ENCODE peak calls at places on chromosomes 1 and 21, in six cellular contexts. One of them, this sample, is unnamed.

GRCh38 chr1:221098462-221099406 is 219.5 kb downstream of the HLX start:
- DNase-seq in gastrocnemius medialis: no peak
- DNase-seq in AG04450: no peak
- DNase-seq in thyroid gland: peak
- DNase-seq in fibroblast of villous mesenchyme: no peak
- DNase-seq in breast epithelium: no peak
- DNase-seq in this sample: no peak

GRCh38 chr1:119948342-119949214 is 52.3 kb upstream of the ADAM30 start:
- DNase-seq in gastrocnemius medialis: peak
- DNase-seq in AG04450: peak
- DNase-seq in thyroid gland: peak
- DNase-seq in fibroblast of villous mesenchyme: peak
- DNase-seq in breast epithelium: peak
- DNase-seq in this sample: peak

GRCh38 chr21:38831526-38832467 is 26.1 kb downstream of the ETS2 start:
- DNase-seq in gastrocnemius medialis: peak
- DNase-seq in AG04450: peak
- DNase-seq in thyroid gland: peak
- DNase-seq in fibroblast of villous mesenchyme: peak
- DNase-seq in breast epithelium: peak
- DNase-seq in this sample: peak

GRCh38 chr1:32393832-32394140 is 455 bp downstream of the BSDC1 start:
- DNase-seq in gastrocnemius medialis: peak
- DNase-seq in AG04450: no peak
- DNase-seq in thyroid gland: peak
- DNase-seq in fibroblast of villous mesenchyme: no peak
- DNase-seq in breast epithelium: peak
- DNase-seq in this sample: peak

GRCh38 chr1:209589863-209590262 is 6.3 kb downstream of the CAMK1G start:
- DNase-seq in gastrocnemius medialis: no peak
- DNase-seq in AG04450: no peak
- DNase-seq in thyroid gland: no peak
- DNase-seq in fibroblast of villous mesenchyme: no peak
- DNase-seq in breast epithelium: no peak
- DNase-seq in this sample: no peak

GRCh38 chr1:119859647-119860046 is 36.7 kb downstream of the ADAM30 start:
- DNase-seq in gastrocnemius medialis: no peak
- DNase-seq in AG04450: peak
- DNase-seq in thyroid gland: no peak
- DNase-seq in fibroblast of villous mesenchyme: peak
- DNase-seq in breast epithelium: no peak
- DNase-seq in this sample: peak

GRCh38 chr21:41754481-41754891 is 12.4 kb downstream of the RIPK4 start:
- DNase-seq in gastrocnemius medialis: no peak
- DNase-seq in AG04450: no peak
- DNase-seq in thyroid gland: no peak
- DNase-seq in fibroblast of villous mesenchyme: no peak
- DNase-seq in breast epithelium: no peak
- DNase-seq in this sample: no peak

GRCh38 chr1:31663622-31664452 is 19.2 kb upstream of the PEF1 start:
- DNase-seq in gastrocnemius medialis: no peak
- DNase-seq in AG04450: no peak
- DNase-seq in thyroid gland: peak
- DNase-seq in fibroblast of villous mesenchyme: peak
- DNase-seq in breast epithelium: peak
- DNase-seq in this sample: peak

GRCh38 chr1:209154916-209155315 is 428.6 kb upstream of the CAMK1G start:
- DNase-seq in gastrocnemius medialis: no peak
- DNase-seq in AG04450: no peak
- DNase-seq in thyroid gland: no peak
- DNase-seq in fibroblast of villous mesenchyme: no peak
- DNase-seq in breast epithelium: no peak
- DNase-seq in this sample: no peak

GRCh38 chr1:23216771-23217420 is 406 bp downstream of the HTR1D start:
- DNase-seq in gastrocnemius medialis: no peak
- DNase-seq in AG04450: no peak
- DNase-seq in thyroid gland: peak
- DNase-seq in fibroblast of villous mesenchyme: no peak
- DNase-seq in breast epithelium: no peak
- DNase-seq in this sample: no peak

GRCh38 chr1:115436596-115436995 is 98.5 kb upstream of the NGF start:
- DNase-seq in gastrocnemius medialis: no peak
- DNase-seq in AG04450: no peak
- DNase-seq in thyroid gland: no peak
- DNase-seq in fibroblast of villous mesenchyme: no peak
- DNase-seq in breast epithelium: no peak
- DNase-seq in this sample: no peak

GRCh38 chr1:66354311-66354922 is 179.5 kb upstream of the SGIP1 start:
- DNase-seq in gastrocnemius medialis: no peak
- DNase-seq in AG04450: no peak
- DNase-seq in thyroid gland: no peak
- DNase-seq in fibroblast of villous mesenchyme: peak
- DNase-seq in breast epithelium: no peak
- DNase-seq in this sample: peak
- TF ChIP-seq CTCF in gastrocnemius medialis: no peak
- TF ChIP-seq CTCF in AG04450: no peak
- TF ChIP-seq CTCF in thyroid gland: no peak
- TF ChIP-seq CTCF in fibroblast of villous mesenchyme: no peak
- TF ChIP-seq CTCF in breast epithelium: no peak
- TF ChIP-seq CTCF in this sample: peak

GRCh38 chr1:106676021-106676420 is 380.5 kb upstream of the PRMT6 start:
- DNase-seq in gastrocnemius medialis: no peak
- DNase-seq in AG04450: no peak
- DNase-seq in thyroid gland: no peak
- DNase-seq in fibroblast of villous mesenchyme: peak
- DNase-seq in breast epithelium: no peak
- DNase-seq in this sample: peak

GRCh38 chr1:106680922-106681321 is 375.6 kb upstream of the PRMT6 start:
- DNase-seq in gastrocnemius medialis: no peak
- DNase-seq in AG04450: no peak
- DNase-seq in thyroid gland: no peak
- DNase-seq in fibroblast of villous mesenchyme: no peak
- DNase-seq in breast epithelium: no peak
- DNase-seq in this sample: no peak

GRCh38 chr1:106677721-106678120 is 378.8 kb upstream of the PRMT6 start:
- DNase-seq in gastrocnemius medialis: no peak
- DNase-seq in AG04450: no peak
- DNase-seq in thyroid gland: no peak
- DNase-seq in fibroblast of villous mesenchyme: no peak
- DNase-seq in breast epithelium: no peak
- DNase-seq in this sample: no peak

GRCh38 chr1:106677181-106677580 is 379.3 kb upstream of the PRMT6 start:
- DNase-seq in gastrocnemius medialis: no peak
- DNase-seq in AG04450: no peak
- DNase-seq in thyroid gland: no peak
- DNase-seq in fibroblast of villous mesenchyme: no peak
- DNase-seq in breast epithelium: no peak
- DNase-seq in this sample: no peak

DNA sequence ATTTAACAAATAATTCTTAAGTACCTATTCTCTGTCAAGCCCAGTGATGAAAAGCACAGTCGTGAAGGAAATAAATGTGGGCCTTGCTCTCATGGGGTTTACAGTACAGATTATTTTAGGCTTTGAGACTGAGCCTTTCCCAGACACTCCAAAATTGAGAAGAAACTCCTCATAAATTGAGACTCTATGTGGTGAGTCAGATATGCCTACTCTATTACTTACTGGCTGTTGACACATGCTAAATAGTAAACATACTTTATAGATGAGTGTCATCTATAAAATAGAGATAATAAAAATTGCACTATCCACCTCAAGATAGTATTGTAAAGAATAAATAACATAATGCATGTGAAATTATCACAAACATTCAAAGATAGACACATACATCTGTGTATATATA is 377.8 kb upstream of the PRMT6 start:
- DNase-seq in gastrocnemius medialis: no peak
- DNase-seq in AG04450: no peak
- DNase-seq in thyroid gland: no peak
- DNase-seq in fibroblast of villous mesenchyme: no peak
- DNase-seq in breast epithelium: no peak
- DNase-seq in this sample: no peak
- TF ChIP-seq CTCF in gastrocnemius medialis: no peak
- TF ChIP-seq CTCF in AG04450: no peak
- TF ChIP-seq CTCF in thyroid gland: no peak
- TF ChIP-seq CTCF in fibroblast of villous mesenchyme: no peak
- TF ChIP-seq CTCF in breast epithelium: no peak
- TF ChIP-seq CTCF in this sample: no peak

GRCh38 chr21:44756416-44757185 is 45.0 kb downstream of the UBE2G2 start:
- DNase-seq in gastrocnemius medialis: no peak
- DNase-seq in AG04450: no peak
- DNase-seq in thyroid gland: no peak
- DNase-seq in fibroblast of villous mesenchyme: peak
- DNase-seq in breast epithelium: no peak
- DNase-seq in this sample: no peak
- TF ChIP-seq CTCF in gastrocnemius medialis: no peak
- TF ChIP-seq CTCF in AG04450: no peak
- TF ChIP-seq CTCF in thyroid gland: no peak
- TF ChIP-seq CTCF in fibroblast of villous mesenchyme: no peak
- TF ChIP-seq CTCF in breast epithelium: no peak
- TF ChIP-seq CTCF in this sample: no peak

DNA sequence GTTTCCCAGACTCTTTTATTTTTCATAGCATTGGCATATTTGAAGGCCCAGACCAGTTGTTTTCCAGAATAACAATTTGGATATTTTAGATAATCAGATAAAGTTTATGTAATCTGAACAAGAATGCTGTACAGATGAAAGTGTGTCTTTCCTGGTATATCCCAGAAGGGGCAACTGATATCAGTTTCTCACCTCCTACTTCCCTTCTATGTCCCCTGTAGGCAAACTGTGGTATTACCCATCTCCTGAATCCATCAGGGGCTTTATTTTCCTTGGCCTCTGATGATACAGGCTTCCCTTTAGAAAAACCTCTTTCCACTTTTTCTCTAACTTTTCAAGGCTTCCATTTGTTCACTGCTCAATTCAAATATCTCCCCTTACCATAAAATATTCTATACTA is 87.5 kb upstream of the RGS1 start:
- DNase-seq in gastrocnemius medialis: no peak
- DNase-seq in AG04450: no peak
- DNase-seq in thyroid gland: no peak
- DNase-seq in fibroblast of villous mesenchyme: no peak
- DNase-seq in breast epithelium: no peak
- DNase-seq in this sample: no peak
- TF ChIP-seq CTCF in gastrocnemius medialis: no peak
- TF ChIP-seq CTCF in AG04450: peak
- TF ChIP-seq CTCF in thyroid gland: no peak
- TF ChIP-seq CTCF in fibroblast of villous mesenchyme: no peak
- TF ChIP-seq CTCF in breast epithelium: no peak
- TF ChIP-seq CTCF in this sample: no peak

This sample was measured in choroid plexus epithelial cell.